ENCODE peak calls at places on chromosomes 2 and 18, in eight cellular contexts. One of them, this sample, is unnamed.

GRCh38 chr2:241150660-241151530 is 628 bp downstream of the PPP1R7 start:
- DNase-seq in bronchial epithelial cell: peak
- DNase-seq in activated CD4-positive, alpha-beta T cell treated with anti-CD3 and anti-CD28 coated beads for 48 hours: no peak
- DNase-seq in stromal cell of bone marrow: no peak
- DNase-seq in Ammon's horn: peak
- DNase-seq in SJSA1: peak
- DNase-seq in NCI-H1105: no peak
- DNase-seq in NCI-H1417: no peak
- DNase-seq in this sample: no peak

GRCh38 chr2:224982910-224983688 is 59.2 kb downstream of the DOCK10 start:
- DNase-seq in bronchial epithelial cell: no peak
- DNase-seq in activated CD4-positive, alpha-beta T cell treated with anti-CD3 and anti-CD28 coated beads for 48 hours: peak
- DNase-seq in stromal cell of bone marrow: peak
- DNase-seq in Ammon's horn: peak
- DNase-seq in SJSA1: peak
- DNase-seq in NCI-H1105: no peak
- DNase-seq in NCI-H1417: no peak
- DNase-seq in this sample: peak

GRCh38 chr2:43146083-43146482 is 80.3 kb downstream of the ZFP36L2 start:
- DNase-seq in bronchial epithelial cell: no peak
- DNase-seq in activated CD4-positive, alpha-beta T cell treated with anti-CD3 and anti-CD28 coated beads for 48 hours: no peak
- DNase-seq in stromal cell of bone marrow: no peak
- DNase-seq in Ammon's horn: no peak
- DNase-seq in SJSA1: no peak
- DNase-seq in NCI-H1105: no peak
- DNase-seq in NCI-H1417: no peak
- DNase-seq in this sample: no peak

GRCh38 chr18:69399253-69399652 is 1.4 kb upstream of the DOK6 start:
- DNase-seq in bronchial epithelial cell: no peak
- DNase-seq in activated CD4-positive, alpha-beta T cell treated with anti-CD3 and anti-CD28 coated beads for 48 hours: no peak
- DNase-seq in stromal cell of bone marrow: no peak
- DNase-seq in Ammon's horn: no peak
- DNase-seq in SJSA1: no peak
- DNase-seq in NCI-H1105: no peak
- DNase-seq in NCI-H1417: no peak
- DNase-seq in this sample: no peak

GRCh38 chr2:100554788-100555407 is 7.9 kb upstream of the PDCL3 start:
- DNase-seq in bronchial epithelial cell: no peak
- DNase-seq in activated CD4-positive, alpha-beta T cell treated with anti-CD3 and anti-CD28 coated beads for 48 hours: peak
- DNase-seq in stromal cell of bone marrow: no peak
- DNase-seq in Ammon's horn: no peak
- DNase-seq in SJSA1: no peak
- DNase-seq in NCI-H1105: no peak
- DNase-seq in NCI-H1417: no peak
- DNase-seq in this sample: peak

GRCh38 chr2:171958475-171958874 is 36.2 kb downstream of the HAT1 start:
- DNase-seq in bronchial epithelial cell: peak
- DNase-seq in activated CD4-positive, alpha-beta T cell treated with anti-CD3 and anti-CD28 coated beads for 48 hours: no peak
- DNase-seq in stromal cell of bone marrow: peak
- DNase-seq in Ammon's horn: no peak
- DNase-seq in SJSA1: no peak
- DNase-seq in NCI-H1105: no peak
- DNase-seq in NCI-H1417: no peak
- DNase-seq in this sample: no peak

GRCh38 chr2:187959821-187960220 is 331.9 kb upstream of the GULP1 start:
- DNase-seq in bronchial epithelial cell: peak
- DNase-seq in activated CD4-positive, alpha-beta T cell treated with anti-CD3 and anti-CD28 coated beads for 48 hours: no peak
- DNase-seq in stromal cell of bone marrow: no peak
- DNase-seq in Ammon's horn: no peak
- DNase-seq in SJSA1: no peak
- DNase-seq in NCI-H1105: no peak
- DNase-seq in NCI-H1417: no peak
- DNase-seq in this sample: no peak

GRCh38 chr2:144513388-144514100 is 6.4 kb downstream of the ZEB2 start:
- DNase-seq in bronchial epithelial cell: no peak
- DNase-seq in activated CD4-positive, alpha-beta T cell treated with anti-CD3 and anti-CD28 coated beads for 48 hours: no peak
- DNase-seq in stromal cell of bone marrow: peak
- DNase-seq in Ammon's horn: peak
- DNase-seq in SJSA1: peak
- DNase-seq in NCI-H1105: no peak
- DNase-seq in NCI-H1417: no peak
- DNase-seq in this sample: no peak

GRCh38 chr2:36339819-36340218 is 15.8 kb upstream of the CRIM1 start:
- DNase-seq in bronchial epithelial cell: no peak
- DNase-seq in activated CD4-positive, alpha-beta T cell treated with anti-CD3 and anti-CD28 coated beads for 48 hours: no peak
- DNase-seq in stromal cell of bone marrow: no peak
- DNase-seq in Ammon's horn: no peak
- DNase-seq in SJSA1: no peak
- DNase-seq in NCI-H1105: no peak
- DNase-seq in NCI-H1417: no peak
- DNase-seq in this sample: no peak

GRCh38 chr18:52541056-52541455 is 201.1 kb downstream of the DCC start:
- DNase-seq in bronchial epithelial cell: no peak
- DNase-seq in activated CD4-positive, alpha-beta T cell treated with anti-CD3 and anti-CD28 coated beads for 48 hours: no peak
- DNase-seq in stromal cell of bone marrow: no peak
- DNase-seq in Ammon's horn: peak
- DNase-seq in SJSA1: no peak
- DNase-seq in NCI-H1105: no peak
- DNase-seq in NCI-H1417: no peak
- DNase-seq in this sample: no peak

GRCh38 chr2:27652341-27652740 is 11.1 kb downstream of the SUPT7L start:
- DNase-seq in bronchial epithelial cell: peak
- DNase-seq in activated CD4-positive, alpha-beta T cell treated with anti-CD3 and anti-CD28 coated beads for 48 hours: no peak
- DNase-seq in stromal cell of bone marrow: no peak
- DNase-seq in Ammon's horn: no peak
- DNase-seq in SJSA1: no peak
- DNase-seq in NCI-H1105: no peak
- DNase-seq in NCI-H1417: no peak
- DNase-seq in this sample: no peak

GRCh38 chr18:6414723-6415362 is at the start of gene L3MBTL4:
- DNase-seq in bronchial epithelial cell: no peak
- DNase-seq in activated CD4-positive, alpha-beta T cell treated with anti-CD3 and anti-CD28 coated beads for 48 hours: peak
- DNase-seq in stromal cell of bone marrow: no peak
- DNase-seq in Ammon's horn: peak
- DNase-seq in SJSA1: peak
- DNase-seq in NCI-H1105: no peak
- DNase-seq in NCI-H1417: peak
- DNase-seq in this sample: no peak

GRCh38 chr18:11178951-11179549 is 29.7 kb upstream of the PIEZO2 start:
- DNase-seq in bronchial epithelial cell: no peak
- DNase-seq in activated CD4-positive, alpha-beta T cell treated with anti-CD3 and anti-CD28 coated beads for 48 hours: no peak
- DNase-seq in stromal cell of bone marrow: peak
- DNase-seq in Ammon's horn: no peak
- DNase-seq in SJSA1: no peak
- DNase-seq in NCI-H1105: no peak
- DNase-seq in NCI-H1417: no peak
- DNase-seq in this sample: no peak

GRCh38 chr2:221142341-221142740 is 429.8 kb downstream of the EPHA4 start:
- DNase-seq in bronchial epithelial cell: no peak
- DNase-seq in activated CD4-positive, alpha-beta T cell treated with anti-CD3 and anti-CD28 coated beads for 48 hours: no peak
- DNase-seq in stromal cell of bone marrow: no peak
- DNase-seq in Ammon's horn: no peak
- DNase-seq in SJSA1: no peak
- DNase-seq in NCI-H1105: no peak
- DNase-seq in NCI-H1417: no peak
- DNase-seq in this sample: no peak

GRCh38 chr2:233919938-233920337 is 2.8 kb downstream of the TRPM8 start:
- DNase-seq in bronchial epithelial cell: peak
- DNase-seq in activated CD4-positive, alpha-beta T cell treated with anti-CD3 and anti-CD28 coated beads for 48 hours: peak
- DNase-seq in stromal cell of bone marrow: peak
- DNase-seq in Ammon's horn: no peak
- DNase-seq in SJSA1: no peak
- DNase-seq in NCI-H1105: no peak
- DNase-seq in NCI-H1417: no peak
- DNase-seq in this sample: no peak

GRCh38 chr2:229601936-229602335 is 112.4 kb downstream of the DNER start:
- DNase-seq in bronchial epithelial cell: no peak
- DNase-seq in activated CD4-positive, alpha-beta T cell treated with anti-CD3 and anti-CD28 coated beads for 48 hours: no peak
- DNase-seq in stromal cell of bone marrow: no peak
- DNase-seq in Ammon's horn: no peak
- DNase-seq in SJSA1: no peak
- DNase-seq in NCI-H1105: no peak
- DNase-seq in NCI-H1417: no peak
- DNase-seq in this sample: no peak

GRCh38 chr18:27005589-27005988 is 140.1 kb upstream of the AQP4 start:
- DNase-seq in bronchial epithelial cell: peak
- DNase-seq in activated CD4-positive, alpha-beta T cell treated with anti-CD3 and anti-CD28 coated beads for 48 hours: no peak
- DNase-seq in stromal cell of bone marrow: no peak
- DNase-seq in Ammon's horn: no peak
- DNase-seq in SJSA1: no peak
- DNase-seq in NCI-H1105: no peak
- DNase-seq in NCI-H1417: no peak
- DNase-seq in this sample: peak

GRCh38 chr2:100852999-100853908 is 33.3 kb downstream of the NPAS2 start:
- DNase-seq in bronchial epithelial cell: no peak
- DNase-seq in activated CD4-positive, alpha-beta T cell treated with anti-CD3 and anti-CD28 coated beads for 48 hours: no peak
- DNase-seq in stromal cell of bone marrow: no peak
- DNase-seq in Ammon's horn: no peak
- DNase-seq in SJSA1: no peak
- DNase-seq in NCI-H1105: no peak
- DNase-seq in NCI-H1417: no peak
- DNase-seq in this sample: no peak

GRCh38 chr2:64288932-64289655 is 144.9 kb upstream of the PELI1 start:
- DNase-seq in bronchial epithelial cell: no peak
- DNase-seq in activated CD4-positive, alpha-beta T cell treated with anti-CD3 and anti-CD28 coated beads for 48 hours: no peak
- DNase-seq in stromal cell of bone marrow: no peak
- DNase-seq in Ammon's horn: no peak
- DNase-seq in SJSA1: no peak
- DNase-seq in NCI-H1105: no peak
- DNase-seq in NCI-H1417: no peak
- DNase-seq in this sample: no peak

GRCh38 chr18:76679877-76680276 is 142.5 kb upstream of the ZNF236 start:
- DNase-seq in bronchial epithelial cell: no peak
- DNase-seq in activated CD4-positive, alpha-beta T cell treated with anti-CD3 and anti-CD28 coated beads for 48 hours: no peak
- DNase-seq in stromal cell of bone marrow: no peak
- DNase-seq in Ammon's horn: no peak
- DNase-seq in SJSA1: no peak
- DNase-seq in NCI-H1105: no peak
- DNase-seq in NCI-H1417: peak
- DNase-seq in this sample: no peak

GRCh38 chr2:204763974-204764703 is 218.9 kb downstream of the PARD3B start:
- DNase-seq in bronchial epithelial cell: peak
- DNase-seq in activated CD4-positive, alpha-beta T cell treated with anti-CD3 and anti-CD28 coated beads for 48 hours: no peak
- DNase-seq in stromal cell of bone marrow: no peak
- DNase-seq in Ammon's horn: no peak
- DNase-seq in SJSA1: no peak
- DNase-seq in NCI-H1105: no peak
- DNase-seq in NCI-H1417: peak
- DNase-seq in this sample: no peak

GRCh38 chr2:202847693-202848524 is 23.7 kb downstream of the ICA1L start:
- DNase-seq in bronchial epithelial cell: no peak
- DNase-seq in activated CD4-positive, alpha-beta T cell treated with anti-CD3 and anti-CD28 coated beads for 48 hours: no peak
- DNase-seq in stromal cell of bone marrow: no peak
- DNase-seq in Ammon's horn: no peak
- DNase-seq in SJSA1: no peak
- DNase-seq in NCI-H1105: no peak
- DNase-seq in NCI-H1417: no peak
- DNase-seq in this sample: no peak

GRCh38 chr2:241505781-241506201 is 2.6 kb downstream of the STK25 start:
- DNase-seq in bronchial epithelial cell: no peak
- DNase-seq in activated CD4-positive, alpha-beta T cell treated with anti-CD3 and anti-CD28 coated beads for 48 hours: no peak
- DNase-seq in stromal cell of bone marrow: no peak
- DNase-seq in Ammon's horn: no peak
- DNase-seq in SJSA1: no peak
- DNase-seq in NCI-H1105: no peak
- DNase-seq in NCI-H1417: no peak
- DNase-seq in this sample: no peak

GRCh38 chr18:7524786-7525185 is 42.3 kb upstream of the PTPRM start:
- DNase-seq in bronchial epithelial cell: no peak
- DNase-seq in activated CD4-positive, alpha-beta T cell treated with anti-CD3 and anti-CD28 coated beads for 48 hours: no peak
- DNase-seq in stromal cell of bone marrow: peak
- DNase-seq in Ammon's horn: no peak
- DNase-seq in SJSA1: no peak
- DNase-seq in NCI-H1105: no peak
- DNase-seq in NCI-H1417: no peak
- DNase-seq in this sample: no peak

GRCh38 chr2:202716114-202716718 is 81.4 kb downstream of the FAM117B start:
- DNase-seq in bronchial epithelial cell: no peak
- DNase-seq in activated CD4-positive, alpha-beta T cell treated with anti-CD3 and anti-CD28 coated beads for 48 hours: no peak
- DNase-seq in stromal cell of bone marrow: no peak
- DNase-seq in Ammon's horn: no peak
- DNase-seq in SJSA1: no peak
- DNase-seq in NCI-H1105: no peak
- DNase-seq in NCI-H1417: no peak
- DNase-seq in this sample: no peak

GRCh38 chr2:223076573-223076972 is 24.6 kb downstream of the KCNE4 start:
- DNase-seq in bronchial epithelial cell: peak
- DNase-seq in activated CD4-positive, alpha-beta T cell treated with anti-CD3 and anti-CD28 coated beads for 48 hours: no peak
- DNase-seq in stromal cell of bone marrow: no peak
- DNase-seq in Ammon's horn: no peak
- DNase-seq in SJSA1: peak
- DNase-seq in NCI-H1105: no peak
- DNase-seq in NCI-H1417: no peak
- DNase-seq in this sample: no peak

GRCh38 chr2:12205086-12205485 is 458.7 kb downstream of the LPIN1 start:
- DNase-seq in bronchial epithelial cell: no peak
- DNase-seq in activated CD4-positive, alpha-beta T cell treated with anti-CD3 and anti-CD28 coated beads for 48 hours: no peak
- DNase-seq in stromal cell of bone marrow: no peak
- DNase-seq in Ammon's horn: no peak
- DNase-seq in SJSA1: no peak
- DNase-seq in NCI-H1105: no peak
- DNase-seq in NCI-H1417: no peak
- DNase-seq in this sample: no peak

GRCh38 chr2:15177103-15177502 is 384.0 kb downstream of the NBAS start:
- DNase-seq in bronchial epithelial cell: peak
- DNase-seq in activated CD4-positive, alpha-beta T cell treated with anti-CD3 and anti-CD28 coated beads for 48 hours: peak
- DNase-seq in stromal cell of bone marrow: no peak
- DNase-seq in Ammon's horn: peak
- DNase-seq in SJSA1: no peak
- DNase-seq in NCI-H1105: no peak
- DNase-seq in NCI-H1417: no peak
- DNase-seq in this sample: peak

GRCh38 chr18:59249186-59249774 is 24.0 kb downstream of the RAX start:
- DNase-seq in bronchial epithelial cell: peak
- DNase-seq in activated CD4-positive, alpha-beta T cell treated with anti-CD3 and anti-CD28 coated beads for 48 hours: peak
- DNase-seq in stromal cell of bone marrow: peak
- DNase-seq in Ammon's horn: peak
- DNase-seq in SJSA1: peak
- DNase-seq in NCI-H1105: peak
- DNase-seq in NCI-H1417: peak
- DNase-seq in this sample: peak

GRCh38 chr18:3281456-3282400 is 19.8 kb downstream of the MYL12B start:
- DNase-seq in bronchial epithelial cell: peak
- DNase-seq in activated CD4-positive, alpha-beta T cell treated with anti-CD3 and anti-CD28 coated beads for 48 hours: no peak
- DNase-seq in stromal cell of bone marrow: peak
- DNase-seq in Ammon's horn: peak
- DNase-seq in SJSA1: peak
- DNase-seq in NCI-H1105: peak
- DNase-seq in NCI-H1417: peak
- DNase-seq in this sample: no peak

GRCh38 chr2:100274076-100274475 is 48.2 kb downstream of the LONRF2 start:
- DNase-seq in bronchial epithelial cell: no peak
- DNase-seq in activated CD4-positive, alpha-beta T cell treated with anti-CD3 and anti-CD28 coated beads for 48 hours: no peak
- DNase-seq in stromal cell of bone marrow: no peak
- DNase-seq in Ammon's horn: no peak
- DNase-seq in SJSA1: no peak
- DNase-seq in NCI-H1105: no peak
- DNase-seq in NCI-H1417: peak
- DNase-seq in this sample: no peak

GRCh38 chr18:48860276-48861180 is 90.2 kb downstream of the SMAD7 start:
- DNase-seq in bronchial epithelial cell: no peak
- DNase-seq in activated CD4-positive, alpha-beta T cell treated with anti-CD3 and anti-CD28 coated beads for 48 hours: no peak
- DNase-seq in stromal cell of bone marrow: no peak
- DNase-seq in Ammon's horn: no peak
- DNase-seq in SJSA1: no peak
- DNase-seq in NCI-H1105: no peak
- DNase-seq in NCI-H1417: no peak
- DNase-seq in this sample: no peak

GRCh38 chr2:169808211-169808610 is 9.5 kb downstream of the SSB start:
- DNase-seq in bronchial epithelial cell: no peak
- DNase-seq in activated CD4-positive, alpha-beta T cell treated with anti-CD3 and anti-CD28 coated beads for 48 hours: no peak
- DNase-seq in stromal cell of bone marrow: no peak
- DNase-seq in Ammon's horn: no peak
- DNase-seq in SJSA1: peak
- DNase-seq in NCI-H1105: no peak
- DNase-seq in NCI-H1417: no peak
- DNase-seq in this sample: no peak

GRCh38 chr2:47772343-47772742 is 10.6 kb upstream of the MSH6 start:
- DNase-seq in bronchial epithelial cell: no peak
- DNase-seq in activated CD4-positive, alpha-beta T cell treated with anti-CD3 and anti-CD28 coated beads for 48 hours: no peak
- DNase-seq in stromal cell of bone marrow: no peak
- DNase-seq in Ammon's horn: no peak
- DNase-seq in SJSA1: no peak
- DNase-seq in NCI-H1105: no peak
- DNase-seq in NCI-H1417: no peak
- DNase-seq in this sample: no peak

This sample was measured in DND-41.